ENCODE peak calls at places on chromosomes 3 and 15, in four cellular contexts. Q, B, I and O are unnamed samples.
A peak's percentile ranks its signal among the peaks of the same experiment; 100 is the strongest.

GRCh38 chr3:18008706-18009363 is 266.4 kb upstream of the TBC1D5 start:
- DNase-seq in Q (no peak), B (no peak), I (peak; percentile 89), O (no peak)

GRCh38 chr15:93282808-93283207 is 193.8 kb upstream of the RGMA start:
- DNase-seq in Q (no peak), B (no peak), I (no peak), O (no peak)

GRCh38 chr3:125194849-125195601 is 17.5 kb downstream of the SLC12A8 start:
- DNase-seq in Q (no peak), B (peak; percentile 73), I (peak; percentile 85), O (no peak)

GRCh38 chr3:42717311-42717710 is 14.7 kb upstream of the HHATL start:
- DNase-seq in Q (no peak), B (no peak), I (peak; percentile 46), O (no peak)

GRCh38 chr3:26308454-26308853 is 314.1 kb upstream of the LRRC3B start:
- DNase-seq in Q (no peak), B (no peak), I (no peak), O (no peak)

GRCh38 chr15:99450896-99451358 is 114.9 kb upstream of the MEF2A start:
- DNase-seq in Q (peak; percentile 79), B (no peak), I (peak; percentile 86), O (peak; percentile 65)

GRCh38 chr3:13884851-13885703 is 5.2 kb upstream of the WNT7A start:
- DNase-seq in Q (peak; percentile 54), B (no peak), I (peak; percentile 17), O (peak; percentile 58)

GRCh38 chr3:74410276-74410941 is 204.1 kb downstream of the CNTN3 start:
- DNase-seq in Q (no peak), B (no peak), I (no peak), O (no peak)

GRCh38 chr15:63860161-63860954 is 26.6 kb upstream of the HERC1 start:
- DNase-seq in Q (peak; percentile 14), B (no peak), I (no peak), O (no peak)

GRCh38 chr3:100317928-100318327 is 16.6 kb upstream of the NIT2 start:
- DNase-seq in Q (no peak), B (no peak), I (no peak), O (no peak)

GRCh38 chr3:68972358-68972979 is 40.1 kb upstream of the TAFA4 start:
- DNase-seq in Q (peak; percentile 17), B (no peak), I (peak; percentile 75), O (peak; percentile 21)

GRCh38 chr3:64143399-64144130 is 81.7 kb downstream of the PRICKLE2 start:
- DNase-seq in Q (no peak), B (no peak), I (peak; percentile 46), O (no peak)

GRCh38 chr3:140972833-140973232 is 31.2 kb downstream of the SLC25A36 start:
- DNase-seq in Q (no peak), B (no peak), I (peak; percentile 35), O (no peak)

GRCh38 chr3:112376996-112377395 is 44.0 kb downstream of the CD200 start:
- DNase-seq in Q (no peak), B (no peak), I (peak; percentile 79), O (no peak)

GRCh38 chr3:15265655-15266509 is 59.8 kb downstream of the CAPN7 start:
- DNase-seq in Q (no peak), B (peak; percentile 16), I (no peak), O (no peak)

GRCh38 chr15:90686435-90687218 is 30.5 kb upstream of the BLM start:
- DNase-seq in Q (no peak), B (no peak), I (no peak), O (no peak)

GRCh38 chr15:97947465-97948262 is 12.8 kb upstream of the ARRDC4 start:
- DNase-seq in Q (peak; percentile 48), B (no peak), I (no peak), O (peak; percentile 34)

GRCh38 chr3:142912440-142913172 is 23.7 kb upstream of the PCOLCE2 start:
- DNase-seq in Q (no peak), B (no peak), I (no peak), O (no peak)

GRCh38 chr3:72310028-72310987 is 525.4 kb upstream of the PROK2 start:
- DNase-seq in Q (peak; percentile 67), B (no peak), I (peak; percentile 51), O (peak; percentile 60)

DNA sequence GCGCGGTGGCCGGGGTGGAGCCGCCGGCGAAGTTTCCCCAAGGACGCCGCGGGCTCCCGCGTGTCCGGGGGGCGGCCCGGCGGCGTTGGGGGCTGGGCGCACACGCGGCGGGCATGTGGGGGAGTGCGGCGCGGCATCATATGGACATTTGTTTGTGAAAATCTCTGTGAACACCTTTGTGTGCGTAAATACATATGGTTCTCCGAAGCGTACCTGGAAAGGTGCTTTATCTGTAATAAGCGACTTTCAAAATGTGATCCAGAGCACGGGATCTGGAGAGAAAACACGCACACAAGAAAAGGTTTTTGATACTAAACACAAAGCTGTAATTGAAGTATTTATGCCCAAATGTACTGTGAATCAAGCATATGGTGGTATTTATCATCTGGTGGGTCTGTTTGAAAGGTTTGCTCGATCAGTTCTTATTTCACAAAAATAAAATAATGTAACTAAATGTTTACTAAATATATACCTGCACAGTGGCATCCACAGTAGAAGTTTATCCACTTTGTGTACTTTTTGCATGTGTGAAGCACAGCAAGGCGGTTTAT is 727 bp upstream of the TBL1XR1 start:
- DNase-seq in Q (no peak), B (no peak), I (no peak), O (no peak)
- H3K4me1 ChIP-seq in Q (peaks cover 34% of the 10 kb centered on the region), B (peaks cover 20% of the 10 kb centered on the region), I (peaks cover 13% of the 10 kb centered on the region), O (peaks cover 15% of the 10 kb centered on the region)

GRCh38 chr3:88180398-88180999 is 30.7 kb downstream of the C3orf38 start:
- DNase-seq in Q (no peak), B (no peak), I (peak; percentile 75), O (peak; percentile 19)
- TF ChIP-seq CTCF in Q (no peak), B (no peak), I (peak; percentile 59), O (peak; percentile 13)

DNA sequence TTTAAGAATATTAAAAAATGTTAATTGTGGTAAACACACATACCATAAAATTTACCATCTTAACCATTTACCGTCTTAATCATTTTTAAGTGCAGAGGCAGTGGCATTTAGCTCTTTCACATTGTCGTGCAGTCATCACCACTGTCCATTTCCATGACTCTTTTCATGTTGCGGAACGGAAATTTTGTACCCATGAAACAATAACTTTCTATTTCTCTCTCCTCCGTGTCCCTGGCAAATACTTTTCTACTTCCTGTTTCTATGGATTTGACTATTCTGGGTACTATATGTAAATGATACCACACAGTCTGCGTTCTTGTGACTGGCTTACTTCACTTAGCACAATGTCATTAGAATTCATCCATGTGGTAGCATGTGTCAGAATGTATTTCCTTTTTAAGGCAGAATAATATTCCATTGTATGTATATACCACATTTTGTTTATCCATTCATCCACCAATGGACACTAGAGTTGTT is 27.9 kb downstream of the AKAP13 start:
- DNase-seq in Q (no peak), B (no peak), I (no peak), O (no peak)
- H3K4me1 ChIP-seq in Q (peaks cover 29% of the 10 kb centered on the region), B (peaks cover 59% of the 10 kb centered on the region), I (peaks cover 21% of the 10 kb centered on the region), O (peaks cover 12% of the 10 kb centered on the region)

GRCh38 chr3:24149032-24149431 is 203.9 kb downstream of the NR1D2 start:
- DNase-seq in Q (no peak), B (no peak), I (no peak), O (no peak)
- TF ChIP-seq CTCF in Q (no peak), B (no peak), I (peak; percentile 15), O (no peak)

GRCh38 chr3:120416868-120417267 is 33.9 kb downstream of the FSTL1 start:
- DNase-seq in Q (no peak), B (no peak), I (no peak), O (no peak)

GRCh38 chr3:120419797-120420196 is 31.0 kb downstream of the FSTL1 start:
- DNase-seq in Q (no peak), B (no peak), I (no peak), O (no peak)

GRCh38 chr3:120417272-120417911 is 33.4 kb downstream of the FSTL1 start:
- DNase-seq in Q (peak; percentile 96), B (no peak), I (peak; percentile 98), O (peak; percentile 97)

GRCh38 chr3:120418866-120419490 is 31.8 kb downstream of the FSTL1 start:
- DNase-seq in Q (peak; percentile 63), B (no peak), I (peak; percentile 52), O (peak; percentile 68)

DNA sequence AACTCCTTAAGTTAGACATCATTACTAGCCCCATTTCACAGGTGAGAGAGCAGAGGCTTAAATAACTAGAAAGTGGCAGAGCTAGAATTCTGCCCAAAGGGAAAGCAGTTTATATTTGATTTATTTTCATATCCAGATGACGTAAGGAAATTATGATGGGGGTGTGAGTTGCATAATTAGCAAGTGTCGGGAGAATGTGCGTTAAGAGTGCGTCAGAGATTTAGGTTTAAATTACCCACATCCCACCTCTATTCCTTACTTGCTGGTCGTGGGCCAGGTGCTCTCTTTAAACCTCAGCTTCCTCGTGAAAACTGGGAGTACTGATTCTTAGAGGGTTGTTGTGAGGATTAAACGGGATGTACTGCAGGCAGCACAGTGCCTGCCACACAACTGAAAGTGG is 32.3 kb downstream of the FSTL1 start:
- DNase-seq in Q (no peak), B (no peak), I (no peak), O (no peak)
- H3K4me1 ChIP-seq in Q (peaks cover 36% of the 10 kb centered on the region), B (peaks cover 44% of the 10 kb centered on the region), I (peaks cover 49% of the 10 kb centered on the region), O (peaks cover 3% of the 10 kb centered on the region)